ENCODE peak calls at places on chromosome 5, in nine cellular contexts. I is breast epithelium, U is PC-3, R is mucosa of descending colon, O is GM10248, G is tibial artery, J is GM23338, H is upper lobe of right lung, A is suprapubic skin. M is an unnamed sample.

GRCh38 chr5:146079695-146080361 is 25.5 kb downstream of the PLAC8L1 start:
- DNase-seq in I (no peak), A (no peak), O (no peak), G (no peak), J (no peak), R (no peak), H (no peak), U (peak), M (no peak)

GRCh38 chr5:84381501-84382362 is 2.9 kb downstream of the EDIL3 start:
- DNase-seq in R (no peak), J (no peak), H (no peak), U (no peak), O (peak), I (no peak), G (peak), A (no peak), M (no peak)

GRCh38 chr5:106459541-106459940 is 1211.2 kb downstream of the EFNA5 start:
- DNase-seq in O (no peak), J (no peak), A (no peak), U (no peak), H (no peak), R (no peak), G (no peak), I (no peak), M (no peak)

GRCh38 chr5:137617806-137618205 is 118.1 kb downstream of the KLHL3 start:
- DNase-seq in G (no peak), O (no peak), R (no peak), A (no peak), I (no peak), U (peak), H (no peak), J (no peak), M (no peak)

GRCh38 chr5:170597109-170597741 is 93.4 kb downstream of the KCNIP1 start:
- DNase-seq in U (peak), R (no peak), H (no peak), J (no peak), G (no peak), A (no peak), I (no peak), O (no peak), M (no peak)

GRCh38 chr5:56745864-56746263 is 69.5 kb upstream of the MAP3K1 start:
- DNase-seq in G (no peak), J (no peak), R (no peak), H (no peak), I (no peak), O (no peak), U (no peak), A (no peak), M (no peak)

GRCh38 chr5:86884608-86885007 is 266.9 kb downstream of the COX7C start:
- DNase-seq in H (no peak), A (no peak), I (no peak), J (no peak), O (no peak), R (no peak), U (no peak), G (no peak), M (no peak)

GRCh38 chr5:4087110-4087509 is 491.5 kb downstream of the IRX1 start:
- DNase-seq in H (no peak), R (no peak), U (no peak), O (no peak), J (no peak), G (no peak), A (no peak), I (no peak), M (no peak)

GRCh38 chr5:1413611-1414241 is 31.5 kb downstream of the SLC6A3 start:
- DNase-seq in O (no peak), R (peak), J (peak), A (peak), I (no peak), G (no peak), U (no peak), H (peak), M (no peak)

GRCh38 chr5:162209005-162209605 is 141.5 kb downstream of the GABRG2 start:
- DNase-seq in A (no peak), I (no peak), U (peak), O (peak), J (peak), R (no peak), H (no peak), G (no peak), M (no peak)

DNA sequence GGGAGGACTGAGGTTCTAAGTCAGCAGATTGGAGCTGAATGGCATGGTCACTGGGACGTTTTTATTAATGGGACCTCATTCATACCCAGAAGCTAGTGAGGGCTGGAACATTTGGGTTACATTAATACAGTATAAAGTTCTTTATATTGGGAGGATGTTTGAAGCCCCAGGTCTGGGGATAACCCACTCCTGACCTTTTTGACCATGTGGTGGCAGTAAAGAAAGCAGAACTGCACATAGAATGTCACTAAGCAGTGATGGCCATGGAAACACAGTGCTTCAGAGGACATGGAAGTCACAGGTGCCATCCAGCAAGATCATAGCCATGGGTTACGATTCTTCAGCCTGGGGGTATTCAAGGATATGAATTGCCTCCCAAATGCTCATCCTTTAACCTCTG is 176.0 kb downstream of the ATP10B start:
- DNase-seq in G (no peak), R (no peak), O (no peak), H (no peak), J (no peak), A (no peak), I (no peak), U (no peak), M (no peak)
- TF ChIP-seq CTCF in G (no peak), R (no peak), O (no peak), H (no peak), J (no peak), A (no peak), I (no peak), U (no peak), M (no peak)

DNA sequence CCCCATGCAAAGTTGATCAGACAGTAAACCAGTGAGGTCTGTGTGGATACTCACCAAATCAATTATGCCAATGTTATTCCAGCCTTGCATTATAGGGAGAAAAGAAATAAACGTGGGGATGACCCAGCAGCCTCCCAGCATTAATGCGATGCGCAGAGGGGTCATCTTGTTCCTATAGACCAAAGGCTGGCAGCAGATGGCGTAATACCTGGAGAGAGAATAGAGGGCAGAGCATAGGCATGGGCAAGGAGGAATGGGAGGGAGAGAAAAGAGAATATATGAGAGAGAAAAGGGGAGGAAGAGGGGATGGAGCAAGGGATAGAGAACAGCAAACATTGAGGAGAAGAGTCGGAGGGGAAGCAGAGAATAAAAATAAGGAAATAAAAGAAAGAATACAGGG is 131.2 kb downstream of the HTR4 start:
- DNase-seq in A (no peak), H (no peak), G (no peak), O (no peak), R (no peak), U (peak), I (no peak), J (peak), M (no peak)
- TF ChIP-seq CTCF in A (no peak), H (no peak), G (no peak), O (no peak), R (no peak), U (peak), I (no peak), J (peak), M (no peak)

GRCh38 chr5:169116961-169117461 is 183.9 kb downstream of the SLIT3 start:
- DNase-seq in O (no peak), G (peak), I (no peak), A (peak), J (peak), U (peak), R (no peak), H (no peak), M (no peak)
- TF ChIP-seq CTCF in O (no peak), G (no peak), I (no peak), A (no peak), J (peak), U (peak), R (no peak), H (no peak), M (no peak)

GRCh38 chr5:95783661-95784060 is 38.9 kb downstream of the GLRX start:
- DNase-seq in A (no peak), R (no peak), G (no peak), J (no peak), H (no peak), U (no peak), O (no peak), I (no peak), M (no peak)
- TF ChIP-seq CTCF in A (no peak), R (no peak), G (no peak), J (no peak), H (no peak), U (no peak), O (no peak), I (no peak), M (no peak)

GRCh38 chr5:157866536-157866935 is 7.6 kb upstream of the CLINT1 start:
- DNase-seq in A (no peak), U (no peak), I (no peak), R (no peak), G (no peak), O (no peak), H (no peak), J (no peak), M (no peak)

GRCh38 chr5:157867736-157868135 is 8.8 kb upstream of the CLINT1 start:
- DNase-seq in R (no peak), G (no peak), H (no peak), O (no peak), J (no peak), I (no peak), U (no peak), A (no peak), M (no peak)

GRCh38 chr5:157865844-157866243 is 6.9 kb upstream of the CLINT1 start:
- DNase-seq in R (no peak), H (no peak), O (no peak), J (no peak), I (no peak), G (no peak), U (peak), A (no peak), M (no peak)

GRCh38 chr5:157874861-157875260 is 15.9 kb upstream of the CLINT1 start:
- DNase-seq in G (no peak), H (no peak), O (no peak), U (no peak), J (no peak), A (no peak), I (no peak), R (no peak), M (no peak)

DNA sequence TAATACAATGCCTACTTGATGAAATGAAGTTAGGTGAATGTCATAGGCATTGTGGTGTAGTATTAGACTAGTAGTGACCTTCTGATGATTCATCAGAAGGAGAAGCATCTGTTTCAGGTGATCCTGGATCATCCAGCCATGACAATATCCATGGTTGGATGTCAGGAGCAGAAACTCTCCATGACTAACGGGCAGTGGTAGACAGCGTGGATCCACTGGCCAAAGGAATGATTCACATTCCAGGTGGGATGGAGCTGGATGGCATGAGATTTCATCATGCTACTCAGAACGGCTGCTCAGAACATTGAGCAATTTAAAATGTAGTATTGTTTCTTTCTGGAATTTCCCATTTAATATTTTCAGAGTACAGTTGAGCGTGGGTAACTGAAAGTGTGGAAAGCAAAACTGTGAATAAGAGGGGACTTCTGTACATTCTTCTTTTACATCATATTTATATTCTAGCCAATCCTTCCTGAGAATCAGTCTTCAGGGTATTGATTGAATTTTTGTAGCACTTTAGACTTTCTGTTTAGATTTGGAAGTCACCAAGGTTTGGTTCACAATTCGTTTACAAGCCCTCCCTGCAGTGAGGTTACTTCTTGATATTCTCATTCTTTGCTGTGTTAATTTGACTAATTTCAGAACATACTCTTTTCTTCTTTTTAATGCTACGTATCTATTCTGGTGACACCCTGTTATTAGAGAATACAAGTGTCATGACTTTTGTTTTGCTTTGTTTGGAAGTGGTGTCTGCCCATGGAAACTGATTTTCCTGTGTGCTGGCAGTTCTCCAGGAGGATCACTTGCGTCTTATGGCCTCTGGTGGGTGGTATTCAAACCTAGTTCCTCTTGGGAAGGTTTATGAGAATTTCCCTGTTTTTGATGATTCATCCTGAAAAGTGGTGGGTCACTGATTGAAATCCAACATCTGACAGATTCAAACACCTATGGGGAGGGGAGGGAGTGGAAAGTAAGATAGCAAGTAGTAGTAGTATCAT is 12.2 kb upstream of the CLINT1 start:
- DNase-seq in I (no peak), U (peak), G (no peak), H (no peak), R (no peak), J (no peak), A (no peak), O (no peak), M (no peak)
- TF ChIP-seq CTCF in I (no peak), U (peak), G (no peak), H (no peak), R (no peak), J (no peak), A (no peak), O (no peak), M (no peak)

M was measured in coronary artery.